ENCODE peak calls at places on chromosomes 5 and 9, in ten cellular contexts. W, M, R, J, Y, A, Z, B, V and C are unnamed samples.

GRCh38 chr5:96279796-96280542 is 153.1 kb downstream of the PCSK1 start:
- DNase-seq in R (no peak), B (no peak), M (no peak), W (no peak), J (peak; percentile 89), Z (peak; percentile 89), Y (no peak), A (no peak), V (no peak), C (no peak)

GRCh38 chr9:18496586-18496985 is 22.6 kb downstream of the ADAMTSL1 start:
- DNase-seq in A (no peak), V (no peak), Z (no peak), Y (no peak), B (no peak), W (no peak), J (no peak), M (no peak), R (no peak), C (no peak)

GRCh38 chr5:62143268-62144229 is 162.5 kb upstream of the KIF2A start:
- DNase-seq in B (no peak), A (no peak), Z (no peak), W (no peak), R (no peak), J (peak; percentile 55), Y (no peak), V (peak; percentile 11), M (no peak), C (peak; percentile 31)

GRCh38 chr5:89595065-89595464 is 712.1 kb upstream of the MEF2C start:
- DNase-seq in B (no peak), J (no peak), Z (no peak), W (no peak), A (no peak), R (no peak), M (no peak), Y (no peak), V (no peak), C (no peak)

GRCh38 chr5:56534102-56534501 is 281.2 kb upstream of the MAP3K1 start:
- DNase-seq in Y (peak; percentile 69), J (peak; percentile 92), A (no peak), W (no peak), R (no peak), B (peak; percentile 54), V (no peak), M (no peak), Z (no peak), C (no peak)

GRCh38 chr9:35516481-35516880 is 26.6 kb downstream of the RUSC2 start:
- DNase-seq in M (no peak), R (no peak), V (no peak), Y (no peak), A (no peak), J (peak; percentile 74), Z (no peak), B (no peak), W (peak; percentile 49), C (peak; percentile 70)

GRCh38 chr9:18658764-18659705 is 185.1 kb downstream of the ADAMTSL1 start:
- DNase-seq in V (no peak), Y (no peak), W (peak; percentile 51), B (no peak), J (peak; percentile 13), R (no peak), M (no peak), Z (no peak), A (no peak), C (peak; percentile 63)

GRCh38 chr5:52727568-52727967 is 60.1 kb upstream of the ITGA1 start:
- DNase-seq in V (no peak), M (peak; percentile 77), Y (peak; percentile 46), R (no peak), B (peak; percentile 44), J (peak; percentile 93), W (peak; percentile 69), Z (no peak), A (no peak), C (no peak)

GRCh38 chr5:14240366-14240765 is 97.2 kb downstream of the TRIO start:
- DNase-seq in J (no peak), V (peak; percentile 61), B (no peak), W (peak; percentile 14), Z (no peak), Y (no peak), A (no peak), R (no peak), M (no peak), C (no peak)